ENCODE peak calls at places on chromosomes 7 and 10, in ten cellular contexts. N, J, I, K, R, G, C, O, X and V are unnamed samples.

GRCh38 chr7:98785929-98786571 is 83.8 kb downstream of the TMEM130 start:
- DNase-seq in N (no peak), J (no peak), I (no peak), K (no peak), R (no peak), G (no peak), C (no peak), O (no peak), X (no peak), V (no peak)

GRCh38 chr7:145978769-145979168 is 137.8 kb upstream of the CNTNAP2 start:
- DNase-seq in N (no peak), J (no peak), I (no peak), K (no peak), R (no peak), G (peak), C (no peak), O (peak), X (no peak), V (no peak)

GRCh38 chr10:2978111-2978510 is 89.2 kb upstream of the PFKP start:
- DNase-seq in N (peak), J (peak), I (no peak), K (no peak), R (no peak), G (peak), C (peak), O (no peak), X (peak), V (no peak)

GRCh38 chr10:1163204-1163660 is 107.0 kb downstream of the WDR37 start:
- DNase-seq in N (no peak), J (no peak), I (no peak), K (peak), R (no peak), G (no peak), C (no peak), O (no peak), X (no peak), V (no peak)

GRCh38 chr7:112970771-112971170 is 115.9 kb downstream of the GPR85 start:
- DNase-seq in N (no peak), J (no peak), I (no peak), K (no peak), R (no peak), G (no peak), C (no peak), O (no peak), X (no peak), V (no peak)

GRCh38 chr10:51156913-51157312 is 82.6 kb downstream of the PRKG1 start:
- DNase-seq in N (no peak), J (no peak), I (no peak), K (no peak), R (no peak), G (no peak), C (peak), O (no peak), X (no peak), V (no peak)

GRCh38 chr7:407706-408539 is 111.7 kb downstream of the PDGFA start:
- DNase-seq in N (no peak), J (no peak), I (no peak), K (peak), R (no peak), G (no peak), C (no peak), O (no peak), X (no peak), V (no peak)

GRCh38 chr7:925601-926000 is 28.9 kb downstream of the ADAP1 start:
- DNase-seq in N (no peak), J (peak), I (no peak), K (peak), R (no peak), G (no peak), C (no peak), O (no peak), X (no peak), V (no peak)

GRCh38 chr10:109851595-109851994 is 71.7 kb downstream of the XPNPEP1 start:
- DNase-seq in N (no peak), J (no peak), I (no peak), K (no peak), R (no peak), G (no peak), C (no peak), O (no peak), X (no peak), V (no peak)

GRCh38 chr7:154424370-154424769 is 372.2 kb downstream of the DPP6 start:
- DNase-seq in N (no peak), J (no peak), I (no peak), K (no peak), R (no peak), G (peak), C (no peak), O (no peak), X (no peak), V (no peak)

GRCh38 chr7:113652501-113652900 is 266.3 kb downstream of the PPP1R3A start:
- DNase-seq in N (no peak), J (peak), I (no peak), K (no peak), R (no peak), G (no peak), C (peak), O (no peak), X (no peak), V (no peak)

GRCh38 chr10:48627984-48628609 is 23.2 kb upstream of the ARHGAP22 start:
- DNase-seq in N (no peak), J (no peak), I (no peak), K (no peak), R (no peak), G (no peak), C (no peak), O (no peak), X (no peak), V (no peak)

GRCh38 chr7:35854311-35854710 is 53.5 kb downstream of the SEPTIN7 start:
- DNase-seq in N (no peak), J (no peak), I (no peak), K (no peak), R (no peak), G (no peak), C (no peak), O (no peak), X (no peak), V (no peak)

GRCh38 chr7:129698516-129699418 is 87.2 kb downstream of the NRF1 start:
- DNase-seq in N (no peak), J (no peak), I (no peak), K (no peak), R (no peak), G (no peak), C (peak), O (no peak), X (no peak), V (no peak)

GRCh38 chr7:114073711-114074110 is 154.9 kb upstream of the PPP1R3A start:
- DNase-seq in N (no peak), J (no peak), I (no peak), K (no peak), R (no peak), G (no peak), C (no peak), O (no peak), X (no peak), V (no peak)

GRCh38 chr10:77841711-77842375 is 84.7 kb downstream of the DLG5 start:
- DNase-seq in N (no peak), J (no peak), I (no peak), K (no peak), R (no peak), G (no peak), C (no peak), O (no peak), X (no peak), V (no peak)

GRCh38 chr10:122648599-122649428 is 50.8 kb downstream of the C10orf120 start:
- DNase-seq in N (peak), J (peak), I (no peak), K (no peak), R (no peak), G (peak), C (peak), O (no peak), X (peak), V (peak)

GRCh38 chr7:17640730-17641377 is 299.4 kb downstream of the SNX13 start:
- DNase-seq in N (no peak), J (peak), I (no peak), K (no peak), R (no peak), G (peak), C (peak), O (no peak), X (peak), V (peak)

GRCh38 chr10:71193516-71193915 is 18.9 kb upstream of the UNC5B start:
- DNase-seq in N (no peak), J (no peak), I (no peak), K (peak), R (no peak), G (no peak), C (no peak), O (no peak), X (no peak), V (no peak)

GRCh38 chr10:62818426-62819011 is 2.4 kb upstream of the EGR2 start:
- DNase-seq in N (no peak), J (no peak), I (peak), K (peak), R (no peak), G (no peak), C (no peak), O (no peak), X (peak), V (peak)

GRCh38 chr10:100996678-100997363 is 2.8 kb upstream of the LZTS2 start:
- DNase-seq in N (peak), J (no peak), I (peak), K (no peak), R (no peak), G (peak), C (no peak), O (peak), X (peak), V (peak)

GRCh38 chr10:132634947-132635271 is 97.3 kb downstream of the INPP5A start:
- DNase-seq in N (no peak), J (no peak), I (no peak), K (no peak), R (no peak), G (no peak), C (no peak), O (no peak), X (no peak), V (no peak)

GRCh38 chr10:16681525-16681924 is 135.7 kb downstream of the RSU1 start:
- DNase-seq in N (no peak), J (no peak), I (no peak), K (no peak), R (no peak), G (no peak), C (no peak), O (no peak), X (no peak), V (no peak)

GRCh38 chr10:33122014-33122788 is 164.2 kb upstream of the ITGB1 start:
- DNase-seq in N (peak), J (peak), I (no peak), K (no peak), R (no peak), G (no peak), C (no peak), O (no peak), X (no peak), V (no peak)

GRCh38 chr10:109126016-109126415 is 797.3 kb downstream of the XPNPEP1 start:
- DNase-seq in N (no peak), J (no peak), I (no peak), K (no peak), R (no peak), G (no peak), C (no peak), O (no peak), X (no peak), V (no peak)

GRCh38 chr7:106063692-106064091 is 48.4 kb downstream of the SYPL1 start:
- DNase-seq in N (no peak), J (no peak), I (no peak), K (no peak), R (no peak), G (no peak), C (no peak), O (no peak), X (no peak), V (no peak)

GRCh38 chr7:131506597-131506996 is 49.8 kb downstream of the PODXL start:
- DNase-seq in N (no peak), J (no peak), I (no peak), K (peak), R (no peak), G (no peak), C (no peak), O (no peak), X (no peak), V (no peak)

GRCh38 chr10:122407375-122408125 is 33.0 kb downstream of the PLEKHA1 start:
- DNase-seq in N (no peak), J (no peak), I (peak), K (no peak), R (no peak), G (no peak), C (no peak), O (no peak), X (no peak), V (peak)

GRCh38 chr10:92848441-92849233 is at the start of gene EXOC6:
- DNase-seq in N (peak), J (peak), I (peak), K (peak), R (peak), G (peak), C (peak), O (peak), X (peak), V (peak)

GRCh38 chr7:84060760-84061261 is 133.8 kb downstream of the SEMA3A start:
- DNase-seq in N (no peak), J (peak), I (no peak), K (no peak), R (no peak), G (no peak), C (peak), O (no peak), X (no peak), V (no peak)

GRCh38 chr10:124701881-124702656 is 42.1 kb downstream of the FAM53B start:
- DNase-seq in N (no peak), J (no peak), I (peak), K (peak), R (no peak), G (no peak), C (no peak), O (no peak), X (no peak), V (peak)

GRCh38 chr10:80177781-80178636 is 27.3 kb downstream of the ANXA11 start:
- DNase-seq in N (peak), J (no peak), I (no peak), K (peak), R (no peak), G (no peak), C (no peak), O (no peak), X (no peak), V (no peak)

GRCh38 chr10:129274928-129275474 is 192.0 kb upstream of the MGMT start:
- DNase-seq in N (no peak), J (no peak), I (no peak), K (no peak), R (no peak), G (no peak), C (no peak), O (no peak), X (peak), V (no peak)

GRCh38 chr7:100100420-100101015 is 679 bp downstream of the MCM7 start:
- DNase-seq in N (peak), J (peak), I (peak), K (peak), R (peak), G (peak), C (peak), O (peak), X (peak), V (peak)

GRCh38 chr10:87700031-87700796 is 40.5 kb downstream of the PAPSS2 start:
- DNase-seq in N (peak), J (no peak), I (no peak), K (no peak), R (no peak), G (no peak), C (peak), O (no peak), X (no peak), V (no peak)

GRCh38 chr10:112429147-112429546 is 17.6 kb downstream of the ZDHHC6 start:
- DNase-seq in N (no peak), J (no peak), I (no peak), K (no peak), R (no peak), G (no peak), C (no peak), O (no peak), X (no peak), V (no peak)

GRCh38 chr10:79084972-79085597 is 16.3 kb downstream of the ZMIZ1 start:
- DNase-seq in N (no peak), J (no peak), I (no peak), K (no peak), R (no peak), G (no peak), C (no peak), O (no peak), X (no peak), V (no peak)

GRCh38 chr10:49023071-49023470 is 83.4 kb upstream of the LRRC18 start:
- DNase-seq in N (no peak), J (no peak), I (no peak), K (no peak), R (no peak), G (no peak), C (no peak), O (no peak), X (no peak), V (no peak)